ENCODE peak calls at places on chromosomes 1 and 21, in four cellular contexts. One of them, this sample, is unnamed.

GRCh38 chr1:155075535-155075934 is 3.1 kb upstream of the EFNA3 start:
- DNase-seq in activated T-cell treated with anti-CD3 and anti-CD28 coated beads, Interleukin-2, amount 50 U/mL, for 1 hour: no peak
- DNase-seq in fibroblast of the aortic adventitia: no peak
- DNase-seq in C1 segment of cervical spinal cord: no peak
- DNase-seq in this sample: no peak

GRCh38 chr21:30444204-30444603 is 4.1 kb downstream of the KRTAP15-1 start:
- DNase-seq in fibroblast of the aortic adventitia: no peak
- DNase-seq in C1 segment of cervical spinal cord: no peak
- DNase-seq in activated T-cell treated with anti-CD3 and anti-CD28 coated beads, Interleukin-2, amount 50 U/mL, for 1 hour: no peak
- DNase-seq in this sample: no peak

GRCh38 chr1:201731592-201731991 is 97.4 kb upstream of the IPO9 start:
- DNase-seq in fibroblast of the aortic adventitia: no peak
- DNase-seq in C1 segment of cervical spinal cord: no peak
- DNase-seq in activated T-cell treated with anti-CD3 and anti-CD28 coated beads, Interleukin-2, amount 50 U/mL, for 1 hour: no peak
- DNase-seq in this sample: no peak

GRCh38 chr1:186806477-186806876 is 22.3 kb upstream of the PLA2G4A start:
- DNase-seq in fibroblast of the aortic adventitia: peak
- DNase-seq in C1 segment of cervical spinal cord: no peak
- DNase-seq in activated T-cell treated with anti-CD3 and anti-CD28 coated beads, Interleukin-2, amount 50 U/mL, for 1 hour: no peak
- DNase-seq in this sample: no peak

GRCh38 chr1:210505601-210506564 is 177.2 kb downstream of the HHAT start:
- DNase-seq in activated T-cell treated with anti-CD3 and anti-CD28 coated beads, Interleukin-2, amount 50 U/mL, for 1 hour: no peak
- DNase-seq in fibroblast of the aortic adventitia: no peak
- DNase-seq in C1 segment of cervical spinal cord: no peak
- DNase-seq in this sample: no peak

GRCh38 chr1:8396912-8397406 is 79.0 kb downstream of the SLC45A1 start:
- DNase-seq in fibroblast of the aortic adventitia: peak
- DNase-seq in C1 segment of cervical spinal cord: no peak
- DNase-seq in activated T-cell treated with anti-CD3 and anti-CD28 coated beads, Interleukin-2, amount 50 U/mL, for 1 hour: no peak
- DNase-seq in this sample: peak

GRCh38 chr1:79811173-79811572 is 804.6 kb upstream of the ADGRL4 start:
- DNase-seq in activated T-cell treated with anti-CD3 and anti-CD28 coated beads, Interleukin-2, amount 50 U/mL, for 1 hour: no peak
- DNase-seq in fibroblast of the aortic adventitia: peak
- DNase-seq in C1 segment of cervical spinal cord: no peak
- DNase-seq in this sample: peak

GRCh38 chr1:154352581-154353459 is 27.5 kb downstream of the ATP8B2 start:
- DNase-seq in activated T-cell treated with anti-CD3 and anti-CD28 coated beads, Interleukin-2, amount 50 U/mL, for 1 hour: peak
- DNase-seq in C1 segment of cervical spinal cord: peak
- DNase-seq in fibroblast of the aortic adventitia: peak
- DNase-seq in this sample: peak

GRCh38 chr1:7560128-7560527 is 211.0 kb upstream of the VAMP3 start:
- DNase-seq in C1 segment of cervical spinal cord: no peak
- DNase-seq in fibroblast of the aortic adventitia: no peak
- DNase-seq in activated T-cell treated with anti-CD3 and anti-CD28 coated beads, Interleukin-2, amount 50 U/mL, for 1 hour: no peak
- DNase-seq in this sample: no peak

GRCh38 chr21:44969965-44970755 is 30.3 kb downstream of the SLX9 start:
- DNase-seq in fibroblast of the aortic adventitia: no peak
- DNase-seq in C1 segment of cervical spinal cord: no peak
- DNase-seq in activated T-cell treated with anti-CD3 and anti-CD28 coated beads, Interleukin-2, amount 50 U/mL, for 1 hour: no peak
- DNase-seq in this sample: no peak

GRCh38 chr1:200741808-200742207 is 3.1 kb downstream of the CAMSAP2 start:
- DNase-seq in activated T-cell treated with anti-CD3 and anti-CD28 coated beads, Interleukin-2, amount 50 U/mL, for 1 hour: no peak
- DNase-seq in fibroblast of the aortic adventitia: no peak
- DNase-seq in C1 segment of cervical spinal cord: no peak
- DNase-seq in this sample: no peak

GRCh38 chr21:43578677-43579313 is 80.5 kb downstream of the HSF2BP start:
- DNase-seq in activated T-cell treated with anti-CD3 and anti-CD28 coated beads, Interleukin-2, amount 50 U/mL, for 1 hour: no peak
- DNase-seq in C1 segment of cervical spinal cord: no peak
- DNase-seq in fibroblast of the aortic adventitia: peak
- DNase-seq in this sample: peak

GRCh38 chr1:204975568-204976235 is 67.3 kb upstream of the CNTN2 start:
- DNase-seq in C1 segment of cervical spinal cord: no peak
- DNase-seq in fibroblast of the aortic adventitia: peak
- DNase-seq in activated T-cell treated with anti-CD3 and anti-CD28 coated beads, Interleukin-2, amount 50 U/mL, for 1 hour: peak
- DNase-seq in this sample: peak

GRCh38 chr1:23537296-23537993 is 6.4 kb upstream of the E2F2 start:
- DNase-seq in C1 segment of cervical spinal cord: no peak
- DNase-seq in activated T-cell treated with anti-CD3 and anti-CD28 coated beads, Interleukin-2, amount 50 U/mL, for 1 hour: no peak
- DNase-seq in fibroblast of the aortic adventitia: peak
- DNase-seq in this sample: peak

GRCh38 chr1:41713557-41714327 is 205.0 kb downstream of the HIVEP3 start:
- DNase-seq in C1 segment of cervical spinal cord: no peak
- DNase-seq in fibroblast of the aortic adventitia: peak
- DNase-seq in activated T-cell treated with anti-CD3 and anti-CD28 coated beads, Interleukin-2, amount 50 U/mL, for 1 hour: peak
- DNase-seq in this sample: no peak

GRCh38 chr1:88191917-88192316 is 492.2 kb upstream of the PKN2 start:
- DNase-seq in fibroblast of the aortic adventitia: no peak
- DNase-seq in activated T-cell treated with anti-CD3 and anti-CD28 coated beads, Interleukin-2, amount 50 U/mL, for 1 hour: no peak
- DNase-seq in C1 segment of cervical spinal cord: no peak
- DNase-seq in this sample: no peak

GRCh38 chr1:234109840-234110239 is 205.4 kb downstream of the SLC35F3 start:
- DNase-seq in fibroblast of the aortic adventitia: no peak
- DNase-seq in C1 segment of cervical spinal cord: no peak
- DNase-seq in activated T-cell treated with anti-CD3 and anti-CD28 coated beads, Interleukin-2, amount 50 U/mL, for 1 hour: no peak
- DNase-seq in this sample: no peak